ENCODE peak calls at places on chromosome X, in six cellular contexts. M is globus pallidus, P is A172, N is islet precursor cell, Y is fibroblast of pulmonary artery, K is pons. A is an unnamed sample.
A peak's percentile ranks its signal among the peaks of the same experiment; 100 is the strongest.

GRCh38 chrX:24117288-24117687 is 32.2 kb upstream of the ZFX start:
- DNase-seq in M (peak; percentile 39), P (peak; percentile 54), N (no peak), Y (peak; percentile 64), K (peak; percentile 64), A (no peak)

GRCh38 chrX:53714580-53715335 is 28.2 kb upstream of the HUWE1 start:
- DNase-seq in M (no peak), P (peak; percentile 42), N (peak; percentile 76), Y (peak; percentile 34), K (peak; percentile 2), A (no peak)

GRCh38 chrX:20205927-20206708 is 60.6 kb downstream of the RPS6KA3 start:
- DNase-seq in M (no peak), P (no peak), N (no peak), Y (peak; percentile 5), K (no peak), A (no peak)

GRCh38 chrX:67614006-67614405 is 70.2 kb downstream of the AR start:
- DNase-seq in M (no peak), P (no peak), N (no peak), Y (no peak), K (no peak), A (no peak)

GRCh38 chrX:50853399-50853798 is 39.4 kb upstream of the SHROOM4 start:
- DNase-seq in M (peak; percentile 34), P (no peak), N (no peak), Y (no peak), K (peak; percentile 38), A (no peak)

GRCh38 chrX:105973387-105973739 is 65.2 kb downstream of the SERPINA7 start:
- DNase-seq in M (no peak), P (no peak), N (no peak), Y (no peak), K (no peak), A (no peak)

GRCh38 chrX:2635366-2635765 is 55.7 kb upstream of the CD99 start:
- DNase-seq in M (no peak), P (no peak), N (no peak), Y (no peak), K (no peak), A (no peak)

GRCh38 chrX:21374163-21374993 is at the start of gene CNKSR2:
- DNase-seq in M (no peak), P (no peak), N (peak; percentile 87), Y (peak; percentile 8), K (no peak), A (peak; percentile 60)

GRCh38 chrX:150225266-150225665 is 137.9 kb upstream of the MAMLD1 start:
- DNase-seq in M (no peak), P (no peak), N (no peak), Y (no peak), K (no peak), A (no peak)

GRCh38 chrX:28920554-28920953 is 333.3 kb downstream of the IL1RAPL1 start:
- DNase-seq in M (peak; percentile 54), P (peak; percentile 4), N (no peak), Y (peak; percentile 3), K (peak; percentile 76), A (peak; percentile 5)

GRCh38 chrX:13489451-13489850 is 80.0 kb upstream of the EGFL6 start:
- DNase-seq in M (no peak), P (peak; percentile 85), N (no peak), Y (peak; percentile 69), K (no peak), A (no peak)

GRCh38 chrX:74420194-74421035 is 878 bp upstream of the SLC16A2 start:
- DNase-seq in M (peak; percentile 68), P (peak; percentile 32), N (peak; percentile 88), Y (peak; percentile 58), K (peak; percentile 37), A (no peak)

GRCh38 chrX:100648601-100649417 is 4.8 kb downstream of the SRPX2 start:
- DNase-seq in M (no peak), P (no peak), N (no peak), Y (peak; percentile 83), K (no peak), A (no peak)

GRCh38 chrX:40938418-40938817 is 146.8 kb upstream of the USP9X start:
- DNase-seq in M (no peak), P (peak; percentile 49), N (no peak), Y (peak; percentile 30), K (no peak), A (no peak)

GRCh38 chrX:130173190-130173895 is 1.6 kb downstream of the RAB33A start:
- DNase-seq in M (peak; percentile 72), P (peak; percentile 59), N (peak; percentile 66), Y (peak; percentile 80), K (peak; percentile 80), A (no peak)

GRCh38 chrX:101220881-101221280 is 1.3 kb downstream of the DRP2 start:
- DNase-seq in M (no peak), P (no peak), N (no peak), Y (no peak), K (no peak), A (no peak)

GRCh38 chrX:45274576-45274975 is 73.9 kb upstream of the DIPK2B start:
- DNase-seq in M (no peak), P (no peak), N (no peak), Y (peak; percentile 19), K (no peak), A (no peak)

GRCh38 chrX:70219938-70220764 is 14.3 kb upstream of the AWAT1 start:
- DNase-seq in M (no peak), P (peak; percentile 52), N (peak; percentile 59), Y (peak; percentile 18), K (no peak), A (peak; percentile 8)

GRCh38 chrX:68417651-68418050 is 15.6 kb downstream of the OPHN1 start:
- DNase-seq in M (no peak), P (no peak), N (peak; percentile 54), Y (no peak), K (no peak), A (no peak)

GRCh38 chrX:76893930-76894329 is 466.4 kb downstream of the MAGEE1 start:
- DNase-seq in M (no peak), P (no peak), N (no peak), Y (no peak), K (no peak), A (no peak)

GRCh38 chrX:24097741-24098140 is 43.0 kb downstream of the EIF2S3 start:
- DNase-seq in M (no peak), P (no peak), N (no peak), Y (no peak), K (no peak), A (no peak)

GRCh38 chrX:31483336-31483735 is 411.5 kb upstream of the FTHL17 start:
- DNase-seq in M (peak; percentile 26), P (peak; percentile 81), N (no peak), Y (peak; percentile 90), K (peak; percentile 6), A (no peak)

GRCh38 chrX:27680726-27681125 is 90.6 kb downstream of the DCAF8L2 start:
- DNase-seq in M (no peak), P (peak; percentile 13), N (no peak), Y (peak; percentile 55), K (no peak), A (no peak)

A was measured in NT2/D1.